ENCODE peak calls at places on chromosomes 2 and 18, in nine cellular contexts. C is fibroblast of lung; L is NCI-H345; X is epithelial cell of prostate; V is effector memory CD8-positive, alpha-beta T cell; Z is AG09319; Y is mesothelial cell of epicardium; D is stimulated activated CD8-positive, alpha-beta memory T cell treated with anti-CD3 and anti-CD28 coated beads, Interleukin-4, amount 100 ng/mL, for 4 hours; A is MCF 10A. H is an unnamed sample.

GRCh38 chr2:17657759-17658158 is 95.9 kb downstream of the SMC6 start:
- DNase-seq in C (no peak), L (no peak), X (no peak), V (no peak), Z (no peak), Y (no peak), D (no peak), A (no peak), H (no peak)

GRCh38 chr2:8510519-8510918 is 171.3 kb upstream of the ID2 start:
- DNase-seq in C (no peak), L (peak; percentile 85), X (no peak), V (no peak), Z (no peak), Y (no peak), D (no peak), A (no peak), H (no peak)

GRCh38 chr18:2050702-2051201 is 520.6 kb downstream of the METTL4 start:
- DNase-seq in C (peak; percentile 55), L (no peak), X (peak; percentile 66), V (no peak), Z (no peak), Y (no peak), D (no peak), A (peak; percentile 63), H (no peak)

GRCh38 chr2:162768646-162769045 is 69.9 kb downstream of the KCNH7 start:
- DNase-seq in C (no peak), L (peak; percentile 96), X (no peak), V (no peak), Z (no peak), Y (no peak), D (no peak), A (no peak), H (peak; percentile 82)

GRCh38 chr2:42961385-42961800 is 169.0 kb upstream of the HAAO start:
- DNase-seq in C (peak; percentile 46), L (no peak), X (no peak), V (no peak), Z (no peak), Y (no peak), D (no peak), A (no peak), H (no peak)

GRCh38 chr2:222791946-222792649 is 68.7 kb upstream of the ACSL3 start:
- DNase-seq in C (peak; percentile 50), L (no peak), X (no peak), V (no peak), Z (no peak), Y (no peak), D (no peak), A (no peak), H (no peak)

GRCh38 chr18:10023853-10024638 is 110.2 kb downstream of the VAPA start:
- DNase-seq in C (no peak), L (peak; percentile 70), X (no peak), V (no peak), Z (no peak), Y (no peak), D (no peak), A (no peak), H (no peak)

GRCh38 chr2:120397362-120397811 is 51.5 kb downstream of the INHBB start:
- DNase-seq in C (peak; percentile 16), L (peak; percentile 44), X (no peak), V (no peak), Z (no peak), Y (no peak), D (no peak), A (peak; percentile 24), H (no peak)

GRCh38 chr2:229060147-229060546 is 210.9 kb downstream of the PID1 start:
- DNase-seq in C (no peak), L (no peak), X (no peak), V (no peak), Z (no peak), Y (no peak), D (no peak), A (no peak), H (no peak)

GRCh38 chr2:29053223-29053622 is 21.1 kb downstream of the PCARE start:
- DNase-seq in C (no peak), L (no peak), X (no peak), V (no peak), Z (no peak), Y (no peak), D (no peak), A (no peak), H (no peak)

GRCh38 chr2:128250409-128251025 is 68.2 kb downstream of the HS6ST1 start:
- DNase-seq in C (no peak), L (no peak), X (no peak), V (no peak), Z (no peak), Y (no peak), D (no peak), A (no peak), H (no peak)

GRCh38 chr18:12079504-12080237 is 14.0 kb upstream of the ANKRD62 start:
- DNase-seq in C (peak; percentile 86), L (no peak), X (no peak), V (no peak), Z (no peak), Y (peak; percentile 53), D (no peak), A (peak; percentile 24), H (no peak)

GRCh38 chr2:71558300-71559051 is 105.1 kb downstream of the DYSF start:
- DNase-seq in C (peak; percentile 20), L (no peak), X (no peak), V (no peak), Z (no peak), Y (no peak), D (no peak), A (no peak), H (no peak)

GRCh38 chr2:144942516-144943256 is 422.8 kb upstream of the ZEB2 start:
- DNase-seq in C (peak; percentile 87), L (no peak), X (no peak), V (no peak), Z (no peak), Y (no peak), D (no peak), A (peak; percentile 21), H (no peak)

GRCh38 chr2:130251865-130252620 is 53.8 kb upstream of the TUBA3E start:
- DNase-seq in C (no peak), L (no peak), X (no peak), V (no peak), Z (no peak), Y (no peak), D (no peak), A (no peak), H (no peak)

GRCh38 chr2:121501554-121501953 is 29.1 kb upstream of the RNU4ATAC start:
- DNase-seq in C (peak; percentile 44), L (no peak), X (no peak), V (no peak), Z (no peak), Y (no peak), D (no peak), A (peak; percentile 39), H (no peak)

GRCh38 chr2:134778372-134778771 is 59.6 kb upstream of the TMEM163 start:
- DNase-seq in C (no peak), L (no peak), X (no peak), V (no peak), Z (no peak), Y (no peak), D (no peak), A (peak; percentile 15), H (no peak)

GRCh38 chr2:98582523-98582922 is 25.8 kb downstream of the COA5 start:
- DNase-seq in C (no peak), L (no peak), X (no peak), V (no peak), Z (no peak), Y (no peak), D (no peak), A (no peak), H (no peak)

GRCh38 chr18:78517328-78517727 is 462.3 kb upstream of the SALL3 start:
- DNase-seq in C (no peak), L (no peak), X (no peak), V (no peak), Z (no peak), Y (no peak), D (no peak), A (no peak), H (no peak)

GRCh38 chr2:46146866-46147502 is 150.2 kb upstream of the EPAS1 start:
- DNase-seq in C (no peak), L (no peak), X (no peak), V (no peak), Z (no peak), Y (no peak), D (no peak), A (no peak), H (no peak)

GRCh38 chr2:189751080-189751658 is 11.4 kb downstream of the OSGEPL1 start:
- DNase-seq in C (peak; percentile 7), L (peak; percentile 35), X (no peak), V (peak; percentile 42), Z (no peak), Y (no peak), D (no peak), A (peak; percentile 52), H (no peak)

GRCh38 chr2:238299803-238300202 is 11.4 kb upstream of the PER2 start:
- DNase-seq in C (no peak), L (no peak), X (no peak), V (no peak), Z (no peak), Y (no peak), D (no peak), A (no peak), H (no peak)

GRCh38 chr18:44841221-44841620 is 160.5 kb downstream of the SETBP1 start:
- DNase-seq in C (peak; percentile 54), L (no peak), X (no peak), V (no peak), Z (no peak), Y (no peak), D (no peak), A (no peak), H (no peak)

GRCh38 chr2:85438291-85439110 is 20.0 kb downstream of the SH2D6 start:
- DNase-seq in C (no peak), L (no peak), X (no peak), V (no peak), Z (no peak), Y (no peak), D (no peak), A (no peak), H (no peak)

GRCh38 chr2:75716406-75716805 is 5.7 kb upstream of the GCFC2 start:
- DNase-seq in C (no peak), L (no peak), X (no peak), V (no peak), Z (no peak), Y (no peak), D (no peak), A (no peak), H (no peak)

GRCh38 chr2:68997401-68997800 is 15.6 kb upstream of the ANTXR1 start:
- DNase-seq in C (no peak), L (no peak), X (no peak), V (no peak), Z (no peak), Y (no peak), D (no peak), A (no peak), H (no peak)

GRCh38 chr2:158518083-158518482 is 61.3 kb downstream of the PKP4 start:
- DNase-seq in C (no peak), L (no peak), X (no peak), V (no peak), Z (no peak), Y (no peak), D (no peak), A (peak; percentile 74), H (no peak)

GRCh38 chr2:133579295-133579694 is 11.0 kb upstream of the NCKAP5 start:
- DNase-seq in C (peak; percentile 79), L (no peak), X (peak; percentile 81), V (no peak), Z (no peak), Y (no peak), D (no peak), A (peak; percentile 50), H (no peak)

GRCh38 chr2:152504618-152505017 is 169.6 kb downstream of the FMNL2 start:
- DNase-seq in C (peak; percentile 81), L (no peak), X (no peak), V (no peak), Z (no peak), Y (no peak), D (no peak), A (peak; percentile 24), H (no peak)

GRCh38 chr2:85709385-85709784 is 15.2 kb downstream of the GNLY start:
- DNase-seq in C (no peak), L (no peak), X (no peak), V (no peak), Z (no peak), Y (no peak), D (no peak), A (peak; percentile 49), H (no peak)